ENCODE peak calls at places on chromosomes 2 and 18, in ten cellular contexts. One of them, this sample, is unnamed.

GRCh38 chr2:137980459-137980858 is 16.2 kb downstream of the HNMT start:
- DNase-seq in left ventricle myocardium inferior: no peak
- DNase-seq in endothelial cell of umbilical vein: no peak
- DNase-seq in fibroblast of pulmonary artery: peak; percentile 63
- DNase-seq in MM.1S: no peak
- DNase-seq in HFF-Myc: no peak
- DNase-seq in Peyer's patch: no peak
- DNase-seq in right lobe of liver: no peak
- DNase-seq in GM12865: no peak
- DNase-seq in breast epithelium: no peak
- DNase-seq in this sample: no peak

GRCh38 chr2:61658841-61659780 is 121.0 kb upstream of the XPO1 start:
- DNase-seq in left ventricle myocardium inferior: no peak
- DNase-seq in endothelial cell of umbilical vein: peak; percentile 44
- DNase-seq in fibroblast of pulmonary artery: peak; percentile 64
- DNase-seq in MM.1S: peak; percentile 83
- DNase-seq in HFF-Myc: no peak
- DNase-seq in Peyer's patch: no peak
- DNase-seq in right lobe of liver: no peak
- DNase-seq in GM12865: peak; percentile 67
- DNase-seq in breast epithelium: no peak
- DNase-seq in this sample: peak; percentile 80

GRCh38 chr18:63823516-63824219 is 48.5 kb downstream of the SERPINB7 start:
- DNase-seq in left ventricle myocardium inferior: peak; percentile 32
- DNase-seq in endothelial cell of umbilical vein: peak; percentile 12
- DNase-seq in fibroblast of pulmonary artery: peak; percentile 51
- DNase-seq in MM.1S: no peak
- DNase-seq in HFF-Myc: no peak
- DNase-seq in Peyer's patch: peak; percentile 56
- DNase-seq in right lobe of liver: no peak
- DNase-seq in GM12865: peak; percentile 54
- DNase-seq in breast epithelium: no peak
- DNase-seq in this sample: peak; percentile 5

GRCh38 chr2:231223458-231223970 is 25.1 kb downstream of the ARMC9 start:
- DNase-seq in left ventricle myocardium inferior: no peak
- DNase-seq in endothelial cell of umbilical vein: no peak
- DNase-seq in fibroblast of pulmonary artery: no peak
- DNase-seq in MM.1S: no peak
- DNase-seq in HFF-Myc: no peak
- DNase-seq in Peyer's patch: no peak
- DNase-seq in right lobe of liver: no peak
- DNase-seq in GM12865: no peak
- DNase-seq in breast epithelium: no peak
- DNase-seq in this sample: no peak

GRCh38 chr2:102100371-102101096 is 42.0 kb upstream of the IL1R1 start:
- DNase-seq in left ventricle myocardium inferior: no peak
- DNase-seq in endothelial cell of umbilical vein: no peak
- DNase-seq in fibroblast of pulmonary artery: peak; percentile 62
- DNase-seq in MM.1S: no peak
- DNase-seq in HFF-Myc: no peak
- DNase-seq in Peyer's patch: no peak
- DNase-seq in right lobe of liver: no peak
- DNase-seq in GM12865: peak; percentile 33
- DNase-seq in breast epithelium: no peak
- DNase-seq in this sample: no peak

GRCh38 chr2:230925443-230925878 is 419 bp upstream of the GPR55 start:
- DNase-seq in left ventricle myocardium inferior: no peak
- DNase-seq in endothelial cell of umbilical vein: no peak
- DNase-seq in fibroblast of pulmonary artery: no peak
- DNase-seq in MM.1S: no peak
- DNase-seq in HFF-Myc: no peak
- DNase-seq in Peyer's patch: no peak
- DNase-seq in right lobe of liver: peak; percentile 32
- DNase-seq in GM12865: peak; percentile 81
- DNase-seq in breast epithelium: no peak
- DNase-seq in this sample: no peak

GRCh38 chr2:129934044-129934822 is 45.2 kb upstream of the RAB6C start:
- DNase-seq in left ventricle myocardium inferior: no peak
- DNase-seq in endothelial cell of umbilical vein: no peak
- DNase-seq in fibroblast of pulmonary artery: no peak
- DNase-seq in MM.1S: no peak
- DNase-seq in HFF-Myc: no peak
- DNase-seq in Peyer's patch: no peak
- DNase-seq in right lobe of liver: no peak
- DNase-seq in GM12865: no peak
- DNase-seq in breast epithelium: no peak
- DNase-seq in this sample: no peak

GRCh38 chr2:214203199-214203598 is 207.7 kb upstream of the VWC2L start:
- DNase-seq in left ventricle myocardium inferior: no peak
- DNase-seq in endothelial cell of umbilical vein: no peak
- DNase-seq in fibroblast of pulmonary artery: no peak
- DNase-seq in MM.1S: no peak
- DNase-seq in HFF-Myc: no peak
- DNase-seq in Peyer's patch: no peak
- DNase-seq in right lobe of liver: no peak
- DNase-seq in GM12865: no peak
- DNase-seq in breast epithelium: no peak
- DNase-seq in this sample: no peak

GRCh38 chr2:72136933-72137497 is 10.6 kb downstream of the CYP26B1 start:
- DNase-seq in left ventricle myocardium inferior: no peak
- DNase-seq in endothelial cell of umbilical vein: no peak
- DNase-seq in fibroblast of pulmonary artery: no peak
- DNase-seq in MM.1S: no peak
- DNase-seq in HFF-Myc: no peak
- DNase-seq in Peyer's patch: peak; percentile 33
- DNase-seq in right lobe of liver: peak; percentile 24
- DNase-seq in GM12865: no peak
- DNase-seq in breast epithelium: no peak
- DNase-seq in this sample: no peak

GRCh38 chr2:240997141-240997855 is 1.1 kb upstream of the SNED1 start:
- DNase-seq in left ventricle myocardium inferior: peak; percentile 22
- DNase-seq in endothelial cell of umbilical vein: peak; percentile 64
- DNase-seq in fibroblast of pulmonary artery: no peak
- DNase-seq in MM.1S: no peak
- DNase-seq in HFF-Myc: no peak
- DNase-seq in Peyer's patch: peak; percentile 47
- DNase-seq in right lobe of liver: peak; percentile 96
- DNase-seq in GM12865: no peak
- DNase-seq in breast epithelium: peak; percentile 21
- DNase-seq in this sample: no peak

GRCh38 chr2:235567842-235568241 is 74.0 kb downstream of the AGAP1 start:
- DNase-seq in left ventricle myocardium inferior: no peak
- DNase-seq in endothelial cell of umbilical vein: no peak
- DNase-seq in fibroblast of pulmonary artery: no peak
- DNase-seq in MM.1S: no peak
- DNase-seq in HFF-Myc: no peak
- DNase-seq in Peyer's patch: no peak
- DNase-seq in right lobe of liver: no peak
- DNase-seq in GM12865: no peak
- DNase-seq in breast epithelium: peak; percentile 75
- DNase-seq in this sample: no peak

GRCh38 chr2:170335351-170335750 is 157.4 kb downstream of the MYO3B start:
- DNase-seq in left ventricle myocardium inferior: no peak
- DNase-seq in endothelial cell of umbilical vein: no peak
- DNase-seq in fibroblast of pulmonary artery: no peak
- DNase-seq in MM.1S: no peak
- DNase-seq in HFF-Myc: no peak
- DNase-seq in Peyer's patch: no peak
- DNase-seq in right lobe of liver: no peak
- DNase-seq in GM12865: no peak
- DNase-seq in breast epithelium: no peak
- DNase-seq in this sample: no peak

GRCh38 chr2:150247471-150247870 is 240.0 kb downstream of the RND3 start:
- DNase-seq in left ventricle myocardium inferior: no peak
- DNase-seq in endothelial cell of umbilical vein: peak; percentile 26
- DNase-seq in fibroblast of pulmonary artery: no peak
- DNase-seq in MM.1S: no peak
- DNase-seq in HFF-Myc: no peak
- DNase-seq in Peyer's patch: no peak
- DNase-seq in right lobe of liver: no peak
- DNase-seq in GM12865: no peak
- DNase-seq in breast epithelium: no peak
- DNase-seq in this sample: no peak

GRCh38 chr2:180829261-180829660 is 151.1 kb upstream of the UBE2E3 start:
- DNase-seq in left ventricle myocardium inferior: no peak
- DNase-seq in endothelial cell of umbilical vein: no peak
- DNase-seq in fibroblast of pulmonary artery: no peak
- DNase-seq in MM.1S: no peak
- DNase-seq in HFF-Myc: no peak
- DNase-seq in Peyer's patch: no peak
- DNase-seq in right lobe of liver: no peak
- DNase-seq in GM12865: no peak
- DNase-seq in breast epithelium: no peak
- DNase-seq in this sample: no peak

GRCh38 chr2:237626813-237627451 is 455 bp upstream of the LRRFIP1 start:
- DNase-seq in left ventricle myocardium inferior: no peak
- DNase-seq in endothelial cell of umbilical vein: no peak
- DNase-seq in fibroblast of pulmonary artery: no peak
- DNase-seq in MM.1S: no peak
- DNase-seq in HFF-Myc: no peak
- DNase-seq in Peyer's patch: no peak
- DNase-seq in right lobe of liver: peak; percentile 75
- DNase-seq in GM12865: no peak
- DNase-seq in breast epithelium: no peak
- DNase-seq in this sample: no peak

GRCh38 chr2:15866563-15867193 is 73.7 kb upstream of the MYCN start:
- DNase-seq in left ventricle myocardium inferior: no peak
- DNase-seq in endothelial cell of umbilical vein: no peak
- DNase-seq in fibroblast of pulmonary artery: no peak
- DNase-seq in MM.1S: no peak
- DNase-seq in HFF-Myc: no peak
- DNase-seq in Peyer's patch: no peak
- DNase-seq in right lobe of liver: no peak
- DNase-seq in GM12865: no peak
- DNase-seq in breast epithelium: no peak
- DNase-seq in this sample: no peak

GRCh38 chr2:24917086-24917485 is 3.0 kb downstream of the ADCY3 start:
- DNase-seq in left ventricle myocardium inferior: no peak
- DNase-seq in endothelial cell of umbilical vein: no peak
- DNase-seq in fibroblast of pulmonary artery: no peak
- DNase-seq in MM.1S: no peak
- DNase-seq in HFF-Myc: no peak
- DNase-seq in Peyer's patch: no peak
- DNase-seq in right lobe of liver: no peak
- DNase-seq in GM12865: peak; percentile 61
- DNase-seq in breast epithelium: no peak
- DNase-seq in this sample: no peak

GRCh38 chr2:97748397-97748796 is 35.0 kb downstream of the ZAP70 start:
- DNase-seq in left ventricle myocardium inferior: peak; percentile 47
- DNase-seq in endothelial cell of umbilical vein: no peak
- DNase-seq in fibroblast of pulmonary artery: peak; percentile 16
- DNase-seq in MM.1S: peak; percentile 24
- DNase-seq in HFF-Myc: no peak
- DNase-seq in Peyer's patch: peak; percentile 80
- DNase-seq in right lobe of liver: no peak
- DNase-seq in GM12865: peak; percentile 71
- DNase-seq in breast epithelium: no peak
- DNase-seq in this sample: peak; percentile 77
- TF ChIP-seq CTCF in left ventricle myocardium inferior: peak; percentile 64
- TF ChIP-seq CTCF in endothelial cell of umbilical vein: no peak
- TF ChIP-seq CTCF in fibroblast of pulmonary artery: peak; percentile 12
- TF ChIP-seq CTCF in MM.1S: peak; percentile 36
- TF ChIP-seq CTCF in HFF-Myc: peak; percentile 39
- TF ChIP-seq CTCF in Peyer's patch: peak; percentile 15
- TF ChIP-seq CTCF in right lobe of liver: no peak
- TF ChIP-seq CTCF in GM12865: peak; percentile 57
- TF ChIP-seq CTCF in breast epithelium: no peak
- TF ChIP-seq CTCF in this sample: peak; percentile 78

GRCh38 chr18:33746261-33746660 is 168.2 kb downstream of the ASXL3 start:
- DNase-seq in left ventricle myocardium inferior: no peak
- DNase-seq in endothelial cell of umbilical vein: no peak
- DNase-seq in fibroblast of pulmonary artery: no peak
- DNase-seq in MM.1S: no peak
- DNase-seq in HFF-Myc: no peak
- DNase-seq in Peyer's patch: no peak
- DNase-seq in right lobe of liver: no peak
- DNase-seq in GM12865: no peak
- DNase-seq in breast epithelium: no peak
- DNase-seq in this sample: no peak
- H3K4me3 ChIP-seq in left ventricle myocardium inferior: no peak overlapping the region
- H3K4me3 ChIP-seq in endothelial cell of umbilical vein: no peak overlapping the region
- H3K4me3 ChIP-seq in fibroblast of pulmonary artery: no peak overlapping the region
- H3K4me3 ChIP-seq in MM.1S: no peak overlapping the region
- H3K4me3 ChIP-seq in HFF-Myc: no peak overlapping the region
- H3K4me3 ChIP-seq in Peyer's patch: no peak overlapping the region
- H3K4me3 ChIP-seq in right lobe of liver: no peak overlapping the region
- H3K4me3 ChIP-seq in GM12865: no peak overlapping the region
- H3K4me3 ChIP-seq in breast epithelium: no peak overlapping the region
- H3K4me3 ChIP-seq in this sample: no peak overlapping the region

GRCh38 chr2:157307021-157307420 is 18.6 kb downstream of the ERMN start:
- DNase-seq in left ventricle myocardium inferior: no peak
- DNase-seq in endothelial cell of umbilical vein: no peak
- DNase-seq in fibroblast of pulmonary artery: no peak
- DNase-seq in MM.1S: no peak
- DNase-seq in HFF-Myc: no peak
- DNase-seq in Peyer's patch: no peak
- DNase-seq in right lobe of liver: no peak
- DNase-seq in GM12865: no peak
- DNase-seq in breast epithelium: no peak
- DNase-seq in this sample: peak; percentile 6
- TF ChIP-seq CTCF in left ventricle myocardium inferior: no peak
- TF ChIP-seq CTCF in endothelial cell of umbilical vein: no peak
- TF ChIP-seq CTCF in fibroblast of pulmonary artery: peak; percentile 27
- TF ChIP-seq CTCF in MM.1S: peak; percentile 11
- TF ChIP-seq CTCF in HFF-Myc: no peak
- TF ChIP-seq CTCF in Peyer's patch: peak; percentile 5
- TF ChIP-seq CTCF in right lobe of liver: no peak
- TF ChIP-seq CTCF in GM12865: peak; percentile 16
- TF ChIP-seq CTCF in breast epithelium: no peak
- TF ChIP-seq CTCF in this sample: peak; percentile 55

DNA sequence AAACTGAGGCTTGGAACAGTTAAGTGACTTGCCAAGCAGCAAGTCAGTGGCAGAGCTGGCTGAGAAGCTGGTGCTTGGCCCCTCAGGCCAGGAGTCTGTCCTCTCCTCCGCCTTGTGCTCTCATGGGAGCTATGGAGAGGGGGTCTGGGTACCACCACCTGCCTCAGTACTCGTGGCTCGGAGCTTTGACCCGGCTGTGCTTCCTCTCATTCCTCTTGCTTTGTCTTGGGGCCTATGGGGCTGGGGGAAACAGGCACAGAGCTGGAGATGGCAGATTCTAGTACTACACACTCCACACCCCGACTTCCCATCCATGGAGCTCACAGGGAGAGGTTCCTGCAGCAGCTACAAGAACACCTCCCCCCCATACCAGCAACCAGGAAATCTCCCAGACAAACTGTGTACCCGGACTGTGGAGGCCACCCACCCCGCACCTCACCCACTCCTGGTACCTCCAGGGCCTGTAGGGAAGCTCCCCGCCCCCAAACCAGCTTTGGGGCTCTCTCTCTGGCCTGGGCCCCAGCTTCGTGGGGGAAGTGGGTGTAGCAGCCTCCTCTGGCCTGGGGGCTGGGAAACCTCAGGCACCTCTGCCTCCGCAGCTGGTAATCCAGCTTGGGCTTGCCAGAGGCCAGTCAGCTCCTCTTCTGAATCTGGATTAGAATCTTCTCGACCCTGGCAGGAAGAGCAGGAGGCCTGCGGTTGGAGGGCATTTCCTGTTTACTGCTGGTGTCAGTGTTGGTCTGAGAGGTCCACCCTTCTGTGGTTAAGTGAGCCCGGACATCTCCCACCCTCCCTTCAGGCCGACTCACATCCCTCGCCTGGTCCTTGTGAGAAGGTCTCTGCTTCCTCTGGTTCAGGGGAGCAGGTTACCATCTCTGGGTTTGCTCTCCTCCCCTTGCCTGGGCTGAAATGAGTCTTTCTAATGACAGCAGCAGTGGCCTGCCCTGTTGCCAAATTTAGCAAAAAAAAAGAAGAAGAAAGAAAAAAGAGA is 22.3 kb upstream of the RHOB start:
- DNase-seq in left ventricle myocardium inferior: peak; percentile 58
- DNase-seq in endothelial cell of umbilical vein: peak; percentile 51
- DNase-seq in fibroblast of pulmonary artery: peak; percentile 80
- DNase-seq in MM.1S: peak; percentile 98
- DNase-seq in HFF-Myc: peak; percentile 82
- DNase-seq in Peyer's patch: peak; percentile 81
- DNase-seq in right lobe of liver: peak; percentile 73
- DNase-seq in GM12865: peak; percentile 91
- DNase-seq in breast epithelium: peak; percentile 61
- DNase-seq in this sample: peak; percentile 70
- H3K4me3 ChIP-seq in left ventricle myocardium inferior: no peak overlapping the region
- H3K4me3 ChIP-seq in endothelial cell of umbilical vein: no peak overlapping the region
- H3K4me3 ChIP-seq in fibroblast of pulmonary artery: no peak overlapping the region
- H3K4me3 ChIP-seq in MM.1S: peak overlapping the region; percentile 60
- H3K4me3 ChIP-seq in HFF-Myc: no peak overlapping the region
- H3K4me3 ChIP-seq in Peyer's patch: peak overlapping the region; percentile 9
- H3K4me3 ChIP-seq in right lobe of liver: no peak overlapping the region
- H3K4me3 ChIP-seq in GM12865: peak overlapping the region; percentile 47
- H3K4me3 ChIP-seq in breast epithelium: no peak overlapping the region
- H3K4me3 ChIP-seq in this sample: peak overlapping the region; percentile 34

This sample was measured in OCI-LY7.